ENCODE peak calls at places on chromosomes 11 and 22, in eight cellular contexts. K, Y, A, Z, B, P, D and G are unnamed samples.

GRCh38 chr11:70064726-70065317 is 13.3 kb upstream of the ANO1 start:
- DNase-seq in K (no peak), Y (no peak), A (no peak), Z (peak; percentile 41), B (no peak), P (no peak), D (no peak), G (no peak)

GRCh38 chr11:77137421-77137820 is 9.4 kb downstream of the MYO7A start:
- DNase-seq in K (no peak), Y (no peak), A (no peak), Z (no peak), B (no peak), P (no peak), D (no peak), G (no peak)

GRCh38 chr11:95968585-95968984 is 44.7 kb upstream of the MTMR2 start:
- DNase-seq in K (no peak), Y (peak; percentile 13), A (peak; percentile 25), Z (no peak), B (no peak), P (no peak), D (no peak), G (no peak)

GRCh38 chr11:129408865-129409444 is 33.3 kb downstream of the BARX2 start:
- DNase-seq in K (no peak), Y (no peak), A (no peak), Z (no peak), B (no peak), P (no peak), D (no peak), G (no peak)

GRCh38 chr11:18452927-18453326 is 2.7 kb upstream of the LDHAL6A start:
- DNase-seq in K (no peak), Y (no peak), A (peak; percentile 6), Z (no peak), B (no peak), P (no peak), D (no peak), G (no peak)

GRCh38 chr11:7019500-7020182 is 505 bp downstream of the ZNF214 start:
- DNase-seq in K (no peak), Y (no peak), A (no peak), Z (peak; percentile 60), B (no peak), P (no peak), D (no peak), G (no peak)

GRCh38 chr11:112225753-112226061 is 521 bp upstream of the PTS start:
- DNase-seq in K (no peak), Y (no peak), A (no peak), Z (no peak), B (no peak), P (no peak), D (no peak), G (no peak)

GRCh38 chr11:102581091-102581490 is 44.0 kb downstream of the MMP20 start:
- DNase-seq in K (no peak), Y (no peak), A (no peak), Z (no peak), B (no peak), P (no peak), D (no peak), G (no peak)

GRCh38 chr11:19466314-19466713 is 225.6 kb upstream of the E2F8 start:
- DNase-seq in K (no peak), Y (no peak), A (no peak), Z (no peak), B (no peak), P (no peak), D (no peak), G (no peak)

GRCh38 chr22:37636186-37636948 is 3.1 kb upstream of the SH3BP1 start:
- DNase-seq in K (no peak), Y (no peak), A (peak; percentile 27), Z (no peak), B (no peak), P (no peak), D (no peak), G (no peak)

GRCh38 chr11:77557553-77557952 is 32.2 kb upstream of the AQP11 start:
- DNase-seq in K (no peak), Y (peak; percentile 22), A (peak; percentile 38), Z (no peak), B (peak; percentile 33), P (peak; percentile 26), D (no peak), G (no peak)

DNA sequence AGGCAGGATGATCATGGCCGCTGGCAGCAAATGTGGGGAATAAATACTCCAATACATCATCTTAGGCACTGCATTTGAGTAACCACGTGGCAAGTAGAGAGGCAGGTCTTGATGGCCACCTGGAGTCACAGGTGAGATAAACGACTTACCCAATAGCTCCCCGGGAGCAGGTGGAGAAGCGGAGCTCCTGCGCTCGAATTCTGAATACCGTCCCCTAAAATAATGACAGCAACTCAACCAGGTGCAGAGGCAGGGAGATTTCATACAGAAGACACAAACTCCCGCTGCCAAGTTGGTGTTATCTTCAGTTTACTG is 525 bp downstream of the SLC43A3 start:
- DNase-seq in K (no peak), Y (no peak), A (peak; percentile 55), Z (peak; percentile 51), B (no peak), P (no peak), D (no peak), G (no peak)
- H3K9ac ChIP-seq in K (peak overlapping the region; percentile 73), Y (peak overlapping the region; percentile 74), A (peak overlapping the region; percentile 96), Z (no peak overlapping the region), B (no peak overlapping the region), P (no peak overlapping the region), D (peak overlapping the region; percentile 94), G (no peak overlapping the region)

GRCh38 chr22:36330655-36331305 is 57.0 kb downstream of the MYH9 start:
- DNase-seq in K (no peak), Y (peak; percentile 78), A (peak; percentile 20), Z (no peak), B (no peak), P (no peak), D (no peak), G (no peak)
- TF ChIP-seq POLR2AphosphoS5 in K (no peak), Y (no peak), A (no peak), Z (peak; percentile 24), B (no peak), P (no peak), D (no peak), G (no peak)

GRCh38 chr22:50471197-50471847 is 3.5 kb downstream of the SBF1 start:
- DNase-seq in K (no peak), Y (no peak), A (no peak), Z (no peak), B (no peak), P (no peak), D (no peak), G (no peak)
- H3K4me3 ChIP-seq in K (no peak overlapping the region), Y (no peak overlapping the region), A (no peak overlapping the region), Z (no peak overlapping the region), B (no peak overlapping the region), P (no peak overlapping the region), D (peak overlapping the region; percentile 56), G (no peak overlapping the region)

GRCh38 chr11:113448311-113448666 is 26.9 kb downstream of the DRD2 start:
- DNase-seq in K (no peak), Y (no peak), A (no peak), Z (no peak), B (no peak), P (no peak), D (no peak), G (no peak)
- H3K9ac ChIP-seq in K (no peak overlapping the region), Y (no peak overlapping the region), A (no peak overlapping the region), Z (no peak overlapping the region), B (no peak overlapping the region), P (no peak overlapping the region), D (no peak overlapping the region), G (no peak overlapping the region)

GRCh38 chr22:25545117-25545516 is 19.4 kb upstream of the GRK3 start:
- DNase-seq in K (no peak), Y (no peak), A (no peak), Z (no peak), B (no peak), P (no peak), D (no peak), G (no peak)
- TF ChIP-seq POLR2AphosphoS5 in K (no peak), Y (no peak), A (no peak), Z (no peak), B (no peak), P (no peak), D (no peak), G (no peak)

DNA sequence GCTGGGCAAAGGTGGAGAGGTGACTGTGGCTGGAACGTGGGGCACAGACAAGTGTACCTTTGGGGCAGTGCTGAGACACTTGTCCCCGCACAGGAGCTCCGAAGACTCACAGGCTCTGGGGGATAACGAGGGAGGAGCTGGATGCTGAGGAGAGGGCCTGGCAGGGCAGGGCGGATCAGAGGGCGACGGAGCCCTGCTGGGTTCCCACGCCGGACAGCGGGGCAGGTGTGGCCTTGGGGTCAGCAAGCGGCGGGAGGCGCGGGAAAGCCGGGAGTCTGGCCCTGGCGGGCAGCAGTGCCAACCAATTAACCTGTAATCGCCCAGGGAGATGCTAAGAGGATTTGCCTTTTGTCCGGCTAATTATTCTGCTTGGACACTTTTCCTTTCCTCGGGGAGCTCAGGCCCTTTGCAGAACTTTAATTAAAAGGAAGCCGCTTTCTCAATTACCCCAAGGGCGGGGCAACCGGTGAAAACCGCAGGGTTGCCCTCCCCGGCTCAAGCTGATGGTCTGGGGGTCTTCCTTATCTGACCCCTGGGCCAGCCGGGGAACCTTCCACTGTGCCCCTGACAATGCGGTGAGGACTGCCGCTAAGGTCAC is 71.5 kb downstream of the WNT7B start:
- DNase-seq in K (no peak), Y (no peak), A (no peak), Z (no peak), B (no peak), P (no peak), D (no peak), G (no peak)
- H3K4me3 ChIP-seq in K (no peak overlapping the region), Y (no peak overlapping the region), A (no peak overlapping the region), Z (no peak overlapping the region), B (no peak overlapping the region), P (no peak overlapping the region), D (no peak overlapping the region), G (no peak overlapping the region)

GRCh38 chr11:8080069-8080670 is 841 bp upstream of the TUB start:
- DNase-seq in K (no peak), Y (no peak), A (no peak), Z (no peak), B (no peak), P (no peak), D (no peak), G (no peak)
- H3K9ac ChIP-seq in K (no peak overlapping the region), Y (no peak overlapping the region), A (no peak overlapping the region), Z (no peak overlapping the region), B (no peak overlapping the region), P (no peak overlapping the region), D (no peak overlapping the region), G (no peak overlapping the region)

DNA sequence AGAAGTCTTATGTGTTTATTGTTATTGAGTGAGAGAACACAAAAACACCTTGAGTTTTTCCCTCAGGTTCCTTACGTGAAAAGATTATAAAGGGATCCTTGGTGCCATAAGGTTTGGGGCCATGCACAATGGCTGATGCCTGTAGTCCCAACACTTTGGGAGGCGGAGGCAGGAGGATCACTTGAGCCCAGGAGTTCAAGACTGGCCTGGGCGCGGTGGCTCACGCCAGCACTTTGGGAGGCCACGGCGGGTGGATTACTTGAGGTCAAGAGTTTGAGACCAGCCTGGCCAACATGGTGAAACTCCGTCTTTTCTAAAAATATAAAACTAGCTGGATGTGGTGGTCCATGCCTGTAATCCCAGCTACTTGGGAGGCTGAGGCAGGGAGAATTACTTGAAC is 5.4 kb downstream of the SMDT1 start:
- DNase-seq in K (no peak), Y (no peak), A (no peak), Z (no peak), B (no peak), P (no peak), D (no peak), G (no peak)
- TF ChIP-seq POLR2AphosphoS5 in K (no peak), Y (no peak), A (no peak), Z (no peak), B (no peak), P (no peak), D (no peak), G (no peak)

GRCh38 chr11:28512143-28512756 is 404.1 kb downstream of the METTL15 start:
- DNase-seq in K (no peak), Y (no peak), A (no peak), Z (no peak), B (no peak), P (no peak), D (no peak), G (no peak)
- H3K4me3 ChIP-seq in K (no peak overlapping the region), Y (no peak overlapping the region), A (no peak overlapping the region), Z (no peak overlapping the region), B (no peak overlapping the region), P (no peak overlapping the region), D (no peak overlapping the region), G (no peak overlapping the region)